ENCODE peak calls at places on chromosome 5, in six cellular contexts. One of them, this sample, is unnamed.
A peak's percentile ranks its signal among the peaks of the same experiment; 100 is the strongest.

GRCh38 chr5:109242518-109242917 is 167.3 kb downstream of the PJA2 start:
- DNase-seq in IMR-90: no peak
- DNase-seq in mesendoderm: no peak
- DNase-seq in heart left ventricle: no peak
- DNase-seq in heart right ventricle: no peak
- DNase-seq in K562: no peak
- DNase-seq in this sample: no peak

GRCh38 chr5:123520677-123521247 is 8.8 kb downstream of the CSNK1G3 start:
- DNase-seq in IMR-90: no peak
- DNase-seq in mesendoderm: no peak
- DNase-seq in heart left ventricle: no peak
- DNase-seq in heart right ventricle: no peak
- DNase-seq in K562: no peak
- DNase-seq in this sample: no peak

GRCh38 chr5:75603421-75603820 is 7.8 kb upstream of the ANKDD1B start:
- DNase-seq in IMR-90: peak; percentile 88
- DNase-seq in mesendoderm: no peak
- DNase-seq in heart left ventricle: no peak
- DNase-seq in heart right ventricle: no peak
- DNase-seq in K562: no peak
- DNase-seq in this sample: no peak

GRCh38 chr5:84239509-84239908 is 145.2 kb downstream of the EDIL3 start:
- DNase-seq in IMR-90: peak; percentile 70
- DNase-seq in mesendoderm: peak; percentile 76
- DNase-seq in heart left ventricle: no peak
- DNase-seq in heart right ventricle: no peak
- DNase-seq in K562: no peak
- DNase-seq in this sample: no peak

GRCh38 chr5:43039468-43040286 is 442 bp downstream of the ANXA2R start:
- DNase-seq in IMR-90: peak; percentile 83
- DNase-seq in mesendoderm: peak; percentile 87
- DNase-seq in heart left ventricle: peak; percentile 75
- DNase-seq in heart right ventricle: peak; percentile 71
- DNase-seq in K562: peak; percentile 30
- DNase-seq in this sample: peak; percentile 67

GRCh38 chr5:80745490-80745889 is 90.7 kb upstream of the DHFR start:
- DNase-seq in IMR-90: peak; percentile 67
- DNase-seq in mesendoderm: no peak
- DNase-seq in heart left ventricle: no peak
- DNase-seq in heart right ventricle: no peak
- DNase-seq in K562: no peak
- DNase-seq in this sample: no peak

GRCh38 chr5:92939428-92939827 is 641.6 kb downstream of the NR2F1-AS1 start:
- DNase-seq in IMR-90: no peak
- DNase-seq in mesendoderm: peak; percentile 51
- DNase-seq in heart left ventricle: no peak
- DNase-seq in heart right ventricle: no peak
- DNase-seq in K562: no peak
- DNase-seq in this sample: no peak

GRCh38 chr5:87829214-87829551 is 416.5 kb upstream of the CCNH start:
- DNase-seq in IMR-90: no peak
- DNase-seq in mesendoderm: no peak
- DNase-seq in heart left ventricle: peak; percentile 35
- DNase-seq in heart right ventricle: peak; percentile 28
- DNase-seq in K562: no peak
- DNase-seq in this sample: peak; percentile 66

GRCh38 chr5:81759632-81760005 is 8.7 kb upstream of the SSBP2 start:
- DNase-seq in IMR-90: no peak
- DNase-seq in mesendoderm: no peak
- DNase-seq in heart left ventricle: no peak
- DNase-seq in heart right ventricle: no peak
- DNase-seq in K562: no peak
- DNase-seq in this sample: no peak

GRCh38 chr5:17216176-17216973 is 1.1 kb upstream of the BASP1 start:
- DNase-seq in IMR-90: peak; percentile 76
- DNase-seq in mesendoderm: peak; percentile 94
- DNase-seq in heart left ventricle: peak; percentile 68
- DNase-seq in heart right ventricle: peak; percentile 54
- DNase-seq in K562: peak; percentile 21
- DNase-seq in this sample: peak; percentile 77

GRCh38 chr5:115831163-115831768 is 10.1 kb downstream of the ATG12 start:
- DNase-seq in IMR-90: peak; percentile 49
- DNase-seq in mesendoderm: peak; percentile 51
- DNase-seq in heart left ventricle: no peak
- DNase-seq in heart right ventricle: no peak
- DNase-seq in K562: peak; percentile 42
- DNase-seq in this sample: peak; percentile 42

GRCh38 chr5:77302653-77303052 is 92.2 kb downstream of the PDE8B start:
- DNase-seq in IMR-90: no peak
- DNase-seq in mesendoderm: no peak
- DNase-seq in heart left ventricle: no peak
- DNase-seq in heart right ventricle: no peak
- DNase-seq in K562: no peak
- DNase-seq in this sample: no peak

GRCh38 chr5:86880785-86881492 is 263.2 kb downstream of the COX7C start:
- DNase-seq in IMR-90: peak; percentile 89
- DNase-seq in mesendoderm: peak; percentile 98
- DNase-seq in heart left ventricle: peak; percentile 31
- DNase-seq in heart right ventricle: no peak
- DNase-seq in K562: peak; percentile 23
- DNase-seq in this sample: peak; percentile 40

GRCh38 chr5:174571662-174572397 is 152.6 kb upstream of the MSX2 start:
- DNase-seq in IMR-90: peak; percentile 98
- DNase-seq in mesendoderm: peak; percentile 95
- DNase-seq in heart left ventricle: peak; percentile 41
- DNase-seq in heart right ventricle: peak; percentile 15
- DNase-seq in K562: no peak
- DNase-seq in this sample: peak; percentile 80

GRCh38 chr5:176597417-176598389 is 12.3 kb downstream of the GPRIN1 start:
- DNase-seq in IMR-90: no peak
- DNase-seq in mesendoderm: peak; percentile 53
- DNase-seq in heart left ventricle: no peak
- DNase-seq in heart right ventricle: no peak
- DNase-seq in K562: no peak
- DNase-seq in this sample: no peak

GRCh38 chr5:53923969-53924876 is 363.8 kb downstream of the NDUFS4 start:
- DNase-seq in IMR-90: peak; percentile 62
- DNase-seq in mesendoderm: no peak
- DNase-seq in heart left ventricle: no peak
- DNase-seq in heart right ventricle: no peak
- DNase-seq in K562: no peak
- DNase-seq in this sample: no peak

GRCh38 chr5:134114886-134115805 is 665 bp downstream of the TCF7 start:
- DNase-seq in IMR-90: no peak
- DNase-seq in mesendoderm: peak; percentile 88
- DNase-seq in heart left ventricle: no peak
- DNase-seq in heart right ventricle: no peak
- DNase-seq in K562: peak; percentile 76
- DNase-seq in this sample: no peak

GRCh38 chr5:140109050-140109817 is 4.7 kb upstream of the PURA start:
- DNase-seq in IMR-90: peak; percentile 61
- DNase-seq in mesendoderm: peak; percentile 36
- DNase-seq in heart left ventricle: no peak
- DNase-seq in heart right ventricle: no peak
- DNase-seq in K562: no peak
- DNase-seq in this sample: peak; percentile 25

GRCh38 chr5:53874409-53874808 is 314.0 kb downstream of the NDUFS4 start:
- DNase-seq in IMR-90: no peak
- DNase-seq in mesendoderm: peak; percentile 59
- DNase-seq in heart left ventricle: no peak
- DNase-seq in heart right ventricle: no peak
- DNase-seq in K562: no peak
- DNase-seq in this sample: peak; percentile 25

GRCh38 chr5:95697781-95698681 is 15.2 kb upstream of the SPATA9 start:
- DNase-seq in IMR-90: no peak
- DNase-seq in mesendoderm: peak; percentile 97
- DNase-seq in heart left ventricle: no peak
- DNase-seq in heart right ventricle: no peak
- DNase-seq in K562: no peak
- DNase-seq in this sample: no peak

GRCh38 chr5:56102885-56103284 is 108.1 kb upstream of the IL6ST start:
- DNase-seq in IMR-90: peak; percentile 35
- DNase-seq in mesendoderm: no peak
- DNase-seq in heart left ventricle: no peak
- DNase-seq in heart right ventricle: no peak
- DNase-seq in K562: no peak
- DNase-seq in this sample: no peak

GRCh38 chr5:56099346-56099745 is 104.6 kb upstream of the IL6ST start:
- DNase-seq in IMR-90: peak; percentile 56
- DNase-seq in mesendoderm: no peak
- DNase-seq in heart left ventricle: no peak
- DNase-seq in heart right ventricle: no peak
- DNase-seq in K562: no peak
- DNase-seq in this sample: no peak

GRCh38 chr5:56100429-56101176 is 105.8 kb upstream of the IL6ST start:
- DNase-seq in IMR-90: no peak
- DNase-seq in mesendoderm: no peak
- DNase-seq in heart left ventricle: no peak
- DNase-seq in heart right ventricle: no peak
- DNase-seq in K562: no peak
- DNase-seq in this sample: no peak

GRCh38 chr5:56097055-56097454 is 102.3 kb upstream of the IL6ST start:
- DNase-seq in IMR-90: no peak
- DNase-seq in mesendoderm: no peak
- DNase-seq in heart left ventricle: no peak
- DNase-seq in heart right ventricle: no peak
- DNase-seq in K562: no peak
- DNase-seq in this sample: no peak

GRCh38 chr5:56101180-56101579 is 106.4 kb upstream of the IL6ST start:
- DNase-seq in IMR-90: no peak
- DNase-seq in mesendoderm: no peak
- DNase-seq in heart left ventricle: no peak
- DNase-seq in heart right ventricle: no peak
- DNase-seq in K562: no peak
- DNase-seq in this sample: no peak
- H3K4me1 ChIP-seq in IMR-90: peaks cover 4% of the 10 kb centered on the region
- H3K4me1 ChIP-seq in mesendoderm: no peaks in the 10 kb centered on the region
- H3K4me1 ChIP-seq in heart left ventricle: peaks cover 25% of the 10 kb centered on the region
- H3K4me1 ChIP-seq in heart right ventricle: peaks cover 18% of the 10 kb centered on the region
- H3K4me1 ChIP-seq in K562: no peaks in the 10 kb centered on the region
- H3K4me1 ChIP-seq in this sample: peaks cover 23% of the 10 kb centered on the region

GRCh38 chr5:172692451-172692850 is 51.4 kb downstream of the NEURL1B start:
- DNase-seq in IMR-90: no peak
- DNase-seq in mesendoderm: no peak
- DNase-seq in heart left ventricle: no peak
- DNase-seq in heart right ventricle: no peak
- DNase-seq in K562: no peak
- DNase-seq in this sample: no peak
- H3K4me1 ChIP-seq in IMR-90: peaks cover 7% of the 10 kb centered on the region
- H3K4me1 ChIP-seq in mesendoderm: no peaks in the 10 kb centered on the region
- H3K4me1 ChIP-seq in heart left ventricle: peaks cover 93% of the 10 kb centered on the region
- H3K4me1 ChIP-seq in heart right ventricle: peaks cover 100% of the 10 kb centered on the region
- H3K4me1 ChIP-seq in K562: peaks cover 13% of the 10 kb centered on the region
- H3K4me1 ChIP-seq in this sample: peaks cover 32% of the 10 kb centered on the region

DNA sequence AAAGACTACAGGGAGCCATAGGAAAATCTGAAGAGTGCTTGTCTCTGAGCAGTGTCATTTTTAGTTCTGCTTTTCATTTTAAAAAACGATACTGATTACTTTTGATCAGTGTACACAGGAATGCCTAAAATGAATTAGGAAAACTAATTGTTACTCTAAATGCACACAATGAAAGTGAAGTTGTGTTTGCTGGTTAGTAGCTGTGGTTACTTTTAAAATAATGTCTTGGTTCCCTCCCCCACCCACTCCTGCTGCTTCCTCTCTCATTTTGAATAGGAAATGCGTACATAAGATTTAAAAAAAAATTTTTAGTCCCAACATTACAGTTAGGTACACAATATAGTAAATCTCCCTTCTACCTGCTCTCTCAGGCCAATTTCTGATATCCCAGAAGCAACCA is 47.5 kb upstream of the PLPP1 start:
- DNase-seq in IMR-90: no peak
- DNase-seq in mesendoderm: no peak
- DNase-seq in heart left ventricle: no peak
- DNase-seq in heart right ventricle: no peak
- DNase-seq in K562: no peak
- DNase-seq in this sample: no peak
- H3K4me1 ChIP-seq in IMR-90: peaks cover 12% of the 10 kb centered on the region
- H3K4me1 ChIP-seq in mesendoderm: no peaks in the 10 kb centered on the region
- H3K4me1 ChIP-seq in heart left ventricle: peaks cover 32% of the 10 kb centered on the region
- H3K4me1 ChIP-seq in heart right ventricle: peaks cover 58% of the 10 kb centered on the region
- H3K4me1 ChIP-seq in K562: no peaks in the 10 kb centered on the region
- H3K4me1 ChIP-seq in this sample: peaks cover 18% of the 10 kb centered on the region

DNA sequence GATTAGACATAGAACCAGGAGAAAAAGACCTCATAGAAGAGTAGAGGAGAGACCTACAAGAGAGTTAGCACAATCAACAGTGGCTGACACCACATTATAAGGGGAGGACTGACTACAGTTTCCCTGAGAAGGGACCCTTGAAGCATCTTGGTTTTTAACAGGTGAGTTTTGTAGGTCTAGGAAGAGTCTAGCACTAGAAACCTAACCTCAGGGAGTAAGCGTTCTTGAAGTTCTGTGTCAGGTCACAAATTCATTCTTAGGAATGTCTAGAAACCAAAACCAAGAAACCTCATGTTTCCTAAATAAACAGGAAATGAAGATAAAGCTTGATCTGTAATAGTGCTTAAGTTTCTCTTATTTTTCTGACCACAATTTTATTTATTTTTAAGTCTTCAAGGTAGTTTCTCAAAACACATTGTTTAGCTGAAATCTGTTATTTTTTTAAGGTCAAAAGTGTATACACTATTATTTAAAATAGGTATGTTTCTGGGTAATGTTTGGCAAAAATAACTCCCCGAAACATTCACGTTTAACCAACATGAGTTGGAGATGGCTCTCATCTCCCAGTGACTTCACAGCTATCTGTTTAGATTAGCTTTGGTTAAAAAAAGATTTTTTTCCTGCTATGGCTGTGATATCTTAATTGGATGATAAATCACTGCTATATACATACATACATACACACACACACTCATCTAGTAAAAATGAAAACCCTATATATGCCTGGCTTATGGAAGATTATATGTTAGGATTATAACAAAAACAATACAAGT is 37.1 kb downstream of the MAP3K1 start:
- DNase-seq in IMR-90: peak; percentile 65
- DNase-seq in mesendoderm: no peak
- DNase-seq in heart left ventricle: no peak
- DNase-seq in heart right ventricle: no peak
- DNase-seq in K562: no peak
- DNase-seq in this sample: no peak
- H3K4me1 ChIP-seq in IMR-90: peaks cover 11% of the 10 kb centered on the region
- H3K4me1 ChIP-seq in mesendoderm: peaks cover 3% of the 10 kb centered on the region
- H3K4me1 ChIP-seq in heart left ventricle: peaks cover 100% of the 10 kb centered on the region
- H3K4me1 ChIP-seq in heart right ventricle: peaks cover 99% of the 10 kb centered on the region
- H3K4me1 ChIP-seq in K562: peaks cover 6% of the 10 kb centered on the region
- H3K4me1 ChIP-seq in this sample: peaks cover 30% of the 10 kb centered on the region

GRCh38 chr5:132387649-132388117 is 18.2 kb downstream of the SLC22A5 start:
- DNase-seq in IMR-90: peak; percentile 99
- DNase-seq in mesendoderm: peak; percentile 77
- DNase-seq in heart left ventricle: peak; percentile 49
- DNase-seq in heart right ventricle: peak; percentile 29
- DNase-seq in K562: peak; percentile 81
- DNase-seq in this sample: peak; percentile 85
- H3K4me1 ChIP-seq in IMR-90: peaks cover 33% of the 10 kb centered on the region
- H3K4me1 ChIP-seq in mesendoderm: no peaks in the 10 kb centered on the region
- H3K4me1 ChIP-seq in heart left ventricle: peaks cover 52% of the 10 kb centered on the region
- H3K4me1 ChIP-seq in heart right ventricle: peaks cover 68% of the 10 kb centered on the region
- H3K4me1 ChIP-seq in K562: peaks cover 12% of the 10 kb centered on the region
- H3K4me1 ChIP-seq in this sample: peaks cover 46% of the 10 kb centered on the region

GRCh38 chr5:61318374-61318773 is 13.7 kb upstream of the ZSWIM6 start:
- DNase-seq in IMR-90: no peak
- DNase-seq in mesendoderm: no peak
- DNase-seq in heart left ventricle: no peak
- DNase-seq in heart right ventricle: no peak
- DNase-seq in K562: no peak
- DNase-seq in this sample: no peak
- H3K4me1 ChIP-seq in IMR-90: peaks cover 10% of the 10 kb centered on the region
- H3K4me1 ChIP-seq in mesendoderm: no peaks in the 10 kb centered on the region
- H3K4me1 ChIP-seq in heart left ventricle: peaks cover 59% of the 10 kb centered on the region
- H3K4me1 ChIP-seq in heart right ventricle: peaks cover 22% of the 10 kb centered on the region
- H3K4me1 ChIP-seq in K562: no peaks in the 10 kb centered on the region
- H3K4me1 ChIP-seq in this sample: peaks cover 31% of the 10 kb centered on the region

GRCh38 chr5:14153932-14154646 is 10.9 kb downstream of the TRIO start:
- DNase-seq in IMR-90: peak; percentile 83
- DNase-seq in mesendoderm: peak; percentile 85
- DNase-seq in heart left ventricle: peak; percentile 81
- DNase-seq in heart right ventricle: peak; percentile 69
- DNase-seq in K562: no peak
- DNase-seq in this sample: peak; percentile 78
- H3K4me1 ChIP-seq in IMR-90: peaks cover 43% of the 10 kb centered on the region
- H3K4me1 ChIP-seq in mesendoderm: peaks cover 31% of the 10 kb centered on the region
- H3K4me1 ChIP-seq in heart left ventricle: peaks cover 69% of the 10 kb centered on the region
- H3K4me1 ChIP-seq in heart right ventricle: peaks cover 84% of the 10 kb centered on the region
- H3K4me1 ChIP-seq in K562: no peaks in the 10 kb centered on the region
- H3K4me1 ChIP-seq in this sample: peaks cover 10% of the 10 kb centered on the region

This sample was measured in adrenal gland.